ENCODE peak calls at places on chromosomes 16 and 17, in eight cellular contexts. K is IMR-90, A is SW 1271, X is nephron progenitor cell, T is activated T-cell treated with anti-CD3 and anti-CD28 coated beads for 48 hours, Q is mesenteric fat pad, M is mucosa of descending colon, Z is NCI-H774. H is an unnamed sample.

GRCh38 chr16:84043486-84044107 is 1.0 kb upstream of the SLC38A8 start:
- DNase-seq in K (peak), A (no peak), X (no peak), T (no peak), Q (no peak), M (peak), Z (no peak), H (no peak)

GRCh38 chr16:22217890-22218730 is 12.0 kb downstream of the EEF2K start:
- DNase-seq in K (no peak), A (no peak), X (no peak), T (no peak), Q (no peak), M (no peak), Z (no peak), H (no peak)

GRCh38 chr16:11251525-11252481 is 4.2 kb downstream of the SOCS1 start:
- DNase-seq in K (peak), A (no peak), X (no peak), T (peak), Q (no peak), M (peak), Z (no peak), H (no peak)

GRCh38 chr16:60605176-60605575 is 1431.1 kb downstream of the CDH8 start:
- DNase-seq in K (no peak), A (no peak), X (no peak), T (no peak), Q (no peak), M (no peak), Z (no peak), H (no peak)

GRCh38 chr17:68383120-68383442 is 74.2 kb downstream of the WIPI1 start:
- DNase-seq in K (no peak), A (no peak), X (no peak), T (no peak), Q (no peak), M (no peak), Z (no peak), H (no peak)

GRCh38 chr16:3460585-3460984 is 17.1 kb downstream of the NAA60 start:
- DNase-seq in K (no peak), A (no peak), X (no peak), T (no peak), Q (no peak), M (no peak), Z (no peak), H (no peak)

GRCh38 chr16:72783716-72784320 is 264.1 kb downstream of the ZFHX3 start:
- DNase-seq in K (peak), A (no peak), X (no peak), T (no peak), Q (no peak), M (no peak), Z (no peak), H (no peak)

GRCh38 chr16:20726661-20727060 is 15.0 kb downstream of the THUMPD1 start:
- DNase-seq in K (no peak), A (no peak), X (no peak), T (no peak), Q (no peak), M (no peak), Z (no peak), H (no peak)

GRCh38 chr16:31428277-31428597 is at the start of gene COX6A2:
- DNase-seq in K (no peak), A (no peak), X (no peak), T (no peak), Q (no peak), M (no peak), Z (no peak), H (no peak)

GRCh38 chr16:797120-797420 is 3.5 kb downstream of the GNG13 start:
- DNase-seq in K (no peak), A (no peak), X (no peak), T (no peak), Q (no peak), M (no peak), Z (no peak), H (no peak)

GRCh38 chr16:86337138-86337537 is 173.2 kb upstream of the FOXF1 start:
- DNase-seq in K (no peak), A (no peak), X (no peak), T (no peak), Q (no peak), M (no peak), Z (no peak), H (no peak)

GRCh38 chr16:11621920-11622651 is 35.4 kb upstream of the LITAF start:
- DNase-seq in K (no peak), A (no peak), X (peak), T (peak), Q (no peak), M (peak), Z (no peak), H (no peak)

GRCh38 chr17:62965149-62965648 is 836 bp upstream of the TANC2 start:
- DNase-seq in K (peak), A (no peak), X (no peak), T (peak), Q (no peak), M (no peak), Z (no peak), H (no peak)

GRCh38 chr17:40362696-40363479 is 1.6 kb downstream of the GJD3 start:
- DNase-seq in K (peak), A (peak), X (peak), T (peak), Q (no peak), M (peak), Z (no peak), H (no peak)

GRCh38 chr16:48231675-48232214 is 12.4 kb upstream of the LONP2 start:
- DNase-seq in K (peak), A (no peak), X (peak), T (peak), Q (no peak), M (no peak), Z (no peak), H (no peak)

GRCh38 chr16:84329849-84330684 is 35.4 kb downstream of the WFDC1 start:
- DNase-seq in K (no peak), A (no peak), X (no peak), T (no peak), Q (no peak), M (no peak), Z (no peak), H (no peak)